ENCODE peak calls at places on chromosomes 5 and 9, in ten cellular contexts. One of them, this sample, is unnamed.

GRCh38 chr5:106154280-106154716 is 1516.4 kb downstream of the EFNA5 start:
- DNase-seq in CD8-positive, alpha-beta T cell: no peak
- DNase-seq in pancreas: no peak
- DNase-seq in cardiac fibroblast: no peak
- DNase-seq in mucosa of descending colon: no peak
- DNase-seq in fibroblast of the aortic adventitia: no peak
- DNase-seq in PC-3: no peak
- DNase-seq in choroid plexus epithelial cell: no peak
- DNase-seq in AG04450: no peak
- DNase-seq in WERI-Rb-1: no peak
- DNase-seq in this sample: no peak

GRCh38 chr9:130137870-130138653 is 34.1 kb upstream of the NCS1 start:
- DNase-seq in CD8-positive, alpha-beta T cell: no peak
- DNase-seq in pancreas: peak
- DNase-seq in cardiac fibroblast: peak
- DNase-seq in mucosa of descending colon: no peak
- DNase-seq in fibroblast of the aortic adventitia: peak
- DNase-seq in PC-3: no peak
- DNase-seq in choroid plexus epithelial cell: peak
- DNase-seq in AG04450: peak
- DNase-seq in WERI-Rb-1: peak
- DNase-seq in this sample: no peak

GRCh38 chr9:21812945-21813568 is 10.6 kb downstream of the MTAP start:
- DNase-seq in CD8-positive, alpha-beta T cell: peak
- DNase-seq in pancreas: peak
- DNase-seq in cardiac fibroblast: peak
- DNase-seq in mucosa of descending colon: peak
- DNase-seq in fibroblast of the aortic adventitia: peak
- DNase-seq in PC-3: peak
- DNase-seq in choroid plexus epithelial cell: peak
- DNase-seq in AG04450: no peak
- DNase-seq in WERI-Rb-1: peak
- DNase-seq in this sample: peak

GRCh38 chr9:138059196-138059595 is 181.6 kb downstream of the CACNA1B start:
- DNase-seq in CD8-positive, alpha-beta T cell: no peak
- DNase-seq in pancreas: no peak
- DNase-seq in cardiac fibroblast: no peak
- DNase-seq in mucosa of descending colon: no peak
- DNase-seq in fibroblast of the aortic adventitia: no peak
- DNase-seq in PC-3: no peak
- DNase-seq in choroid plexus epithelial cell: no peak
- DNase-seq in AG04450: no peak
- DNase-seq in WERI-Rb-1: peak
- DNase-seq in this sample: no peak

GRCh38 chr5:127386557-127386956 is 96.0 kb downstream of the MEGF10 start:
- DNase-seq in CD8-positive, alpha-beta T cell: no peak
- DNase-seq in pancreas: no peak
- DNase-seq in cardiac fibroblast: peak
- DNase-seq in mucosa of descending colon: no peak
- DNase-seq in fibroblast of the aortic adventitia: no peak
- DNase-seq in PC-3: peak
- DNase-seq in choroid plexus epithelial cell: peak
- DNase-seq in AG04450: no peak
- DNase-seq in WERI-Rb-1: no peak
- DNase-seq in this sample: no peak

GRCh38 chr9:6759114-6759977 is 1.6 kb downstream of the KDM4C start:
- DNase-seq in CD8-positive, alpha-beta T cell: peak
- DNase-seq in pancreas: peak
- DNase-seq in cardiac fibroblast: peak
- DNase-seq in mucosa of descending colon: peak
- DNase-seq in fibroblast of the aortic adventitia: peak
- DNase-seq in PC-3: peak
- DNase-seq in choroid plexus epithelial cell: peak
- DNase-seq in AG04450: peak
- DNase-seq in WERI-Rb-1: no peak
- DNase-seq in this sample: peak

GRCh38 chr5:10442581-10442980 is 902 bp downstream of the ROPN1L start:
- DNase-seq in CD8-positive, alpha-beta T cell: no peak
- DNase-seq in pancreas: no peak
- DNase-seq in cardiac fibroblast: no peak
- DNase-seq in mucosa of descending colon: no peak
- DNase-seq in fibroblast of the aortic adventitia: no peak
- DNase-seq in PC-3: peak
- DNase-seq in choroid plexus epithelial cell: no peak
- DNase-seq in AG04450: no peak
- DNase-seq in WERI-Rb-1: no peak
- DNase-seq in this sample: no peak

GRCh38 chr9:109923371-109923770 is 143.4 kb downstream of the PALM2AKAP2 start:
- DNase-seq in CD8-positive, alpha-beta T cell: no peak
- DNase-seq in pancreas: no peak
- DNase-seq in cardiac fibroblast: peak
- DNase-seq in mucosa of descending colon: no peak
- DNase-seq in fibroblast of the aortic adventitia: no peak
- DNase-seq in PC-3: peak
- DNase-seq in choroid plexus epithelial cell: no peak
- DNase-seq in AG04450: no peak
- DNase-seq in WERI-Rb-1: no peak
- DNase-seq in this sample: no peak

GRCh38 chr5:175384724-175385552 is 59.0 kb downstream of the DRD1 start:
- DNase-seq in CD8-positive, alpha-beta T cell: no peak
- DNase-seq in pancreas: no peak
- DNase-seq in cardiac fibroblast: no peak
- DNase-seq in mucosa of descending colon: no peak
- DNase-seq in fibroblast of the aortic adventitia: no peak
- DNase-seq in PC-3: peak
- DNase-seq in choroid plexus epithelial cell: no peak
- DNase-seq in AG04450: peak
- DNase-seq in WERI-Rb-1: no peak
- DNase-seq in this sample: no peak

GRCh38 chr5:75412111-75412990 is 75.3 kb downstream of the HMGCR start:
- DNase-seq in CD8-positive, alpha-beta T cell: no peak
- DNase-seq in pancreas: no peak
- DNase-seq in cardiac fibroblast: peak
- DNase-seq in mucosa of descending colon: no peak
- DNase-seq in fibroblast of the aortic adventitia: peak
- DNase-seq in PC-3: no peak
- DNase-seq in choroid plexus epithelial cell: peak
- DNase-seq in AG04450: peak
- DNase-seq in WERI-Rb-1: no peak
- DNase-seq in this sample: no peak

GRCh38 chr5:43482490-43483064 is 1.1 kb downstream of the TMEM267 start:
- DNase-seq in CD8-positive, alpha-beta T cell: no peak
- DNase-seq in pancreas: no peak
- DNase-seq in cardiac fibroblast: peak
- DNase-seq in mucosa of descending colon: no peak
- DNase-seq in fibroblast of the aortic adventitia: peak
- DNase-seq in PC-3: peak
- DNase-seq in choroid plexus epithelial cell: peak
- DNase-seq in AG04450: no peak
- DNase-seq in WERI-Rb-1: no peak
- DNase-seq in this sample: peak

GRCh38 chr5:103259705-103260355 is 1.3 kb downstream of the MACIR start:
- DNase-seq in CD8-positive, alpha-beta T cell: no peak
- DNase-seq in pancreas: peak
- DNase-seq in cardiac fibroblast: peak
- DNase-seq in mucosa of descending colon: no peak
- DNase-seq in fibroblast of the aortic adventitia: peak
- DNase-seq in PC-3: peak
- DNase-seq in choroid plexus epithelial cell: peak
- DNase-seq in AG04450: no peak
- DNase-seq in WERI-Rb-1: no peak
- DNase-seq in this sample: peak
- TF ChIP-seq CTCF in CD8-positive, alpha-beta T cell: no peak
- TF ChIP-seq CTCF in pancreas: no peak
- TF ChIP-seq CTCF in cardiac fibroblast: no peak
- TF ChIP-seq CTCF in mucosa of descending colon: no peak
- TF ChIP-seq CTCF in fibroblast of the aortic adventitia: peak
- TF ChIP-seq CTCF in PC-3: no peak
- TF ChIP-seq CTCF in choroid plexus epithelial cell: peak
- TF ChIP-seq CTCF in AG04450: no peak
- TF ChIP-seq CTCF in WERI-Rb-1: peak
- TF ChIP-seq CTCF in this sample: no peak

GRCh38 chr5:148828461-148829247 is 2.2 kb downstream of the ADRB2 start:
- DNase-seq in CD8-positive, alpha-beta T cell: no peak
- DNase-seq in pancreas: no peak
- DNase-seq in cardiac fibroblast: no peak
- DNase-seq in mucosa of descending colon: no peak
- DNase-seq in fibroblast of the aortic adventitia: no peak
- DNase-seq in PC-3: peak
- DNase-seq in choroid plexus epithelial cell: no peak
- DNase-seq in AG04450: no peak
- DNase-seq in WERI-Rb-1: no peak
- DNase-seq in this sample: no peak
- TF ChIP-seq CTCF in CD8-positive, alpha-beta T cell: no peak
- TF ChIP-seq CTCF in pancreas: no peak
- TF ChIP-seq CTCF in cardiac fibroblast: no peak
- TF ChIP-seq CTCF in mucosa of descending colon: no peak
- TF ChIP-seq CTCF in fibroblast of the aortic adventitia: no peak
- TF ChIP-seq CTCF in PC-3: peak
- TF ChIP-seq CTCF in choroid plexus epithelial cell: no peak
- TF ChIP-seq CTCF in AG04450: no peak
- TF ChIP-seq CTCF in WERI-Rb-1: no peak
- TF ChIP-seq CTCF in this sample: no peak

GRCh38 chr5:72077390-72077789 is 29.9 kb upstream of the MAP1B start:
- DNase-seq in CD8-positive, alpha-beta T cell: no peak
- DNase-seq in pancreas: no peak
- DNase-seq in cardiac fibroblast: no peak
- DNase-seq in mucosa of descending colon: no peak
- DNase-seq in fibroblast of the aortic adventitia: no peak
- DNase-seq in PC-3: no peak
- DNase-seq in choroid plexus epithelial cell: no peak
- DNase-seq in AG04450: no peak
- DNase-seq in WERI-Rb-1: no peak
- DNase-seq in this sample: no peak

GRCh38 chr5:72079288-72079687 is 28.0 kb upstream of the MAP1B start:
- DNase-seq in CD8-positive, alpha-beta T cell: no peak
- DNase-seq in pancreas: no peak
- DNase-seq in cardiac fibroblast: no peak
- DNase-seq in mucosa of descending colon: no peak
- DNase-seq in fibroblast of the aortic adventitia: no peak
- DNase-seq in PC-3: no peak
- DNase-seq in choroid plexus epithelial cell: peak
- DNase-seq in AG04450: no peak
- DNase-seq in WERI-Rb-1: peak
- DNase-seq in this sample: no peak

GRCh38 chr5:72076901-72077300 is 30.4 kb upstream of the MAP1B start:
- DNase-seq in CD8-positive, alpha-beta T cell: no peak
- DNase-seq in pancreas: no peak
- DNase-seq in cardiac fibroblast: no peak
- DNase-seq in mucosa of descending colon: no peak
- DNase-seq in fibroblast of the aortic adventitia: no peak
- DNase-seq in PC-3: no peak
- DNase-seq in choroid plexus epithelial cell: no peak
- DNase-seq in AG04450: no peak
- DNase-seq in WERI-Rb-1: no peak
- DNase-seq in this sample: no peak

GRCh38 chr5:72085319-72085718 is 22.0 kb upstream of the MAP1B start:
- DNase-seq in CD8-positive, alpha-beta T cell: no peak
- DNase-seq in pancreas: no peak
- DNase-seq in cardiac fibroblast: no peak
- DNase-seq in mucosa of descending colon: no peak
- DNase-seq in fibroblast of the aortic adventitia: no peak
- DNase-seq in PC-3: no peak
- DNase-seq in choroid plexus epithelial cell: no peak
- DNase-seq in AG04450: no peak
- DNase-seq in WERI-Rb-1: no peak
- DNase-seq in this sample: no peak

DNA sequence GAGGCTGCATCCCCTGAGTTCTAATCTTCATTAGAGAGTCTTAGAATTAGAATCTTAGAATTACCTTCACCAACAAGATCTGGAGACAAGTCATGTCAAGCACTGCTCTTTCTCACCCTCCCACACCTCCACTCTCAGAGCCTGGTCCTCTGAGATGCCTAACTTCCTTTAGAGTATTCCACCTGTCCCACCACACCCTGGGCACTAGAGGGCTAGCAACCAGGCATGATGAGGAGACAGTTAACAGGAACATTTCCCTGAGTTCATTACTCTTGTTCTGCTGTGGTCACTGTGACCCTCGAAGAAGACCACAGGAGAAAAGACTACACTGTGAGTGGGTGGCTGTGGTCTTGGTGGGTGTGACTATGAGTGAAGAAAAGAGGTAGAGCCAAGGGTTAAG is 25.2 kb upstream of the MAP1B start:
- DNase-seq in CD8-positive, alpha-beta T cell: no peak
- DNase-seq in pancreas: no peak
- DNase-seq in cardiac fibroblast: no peak
- DNase-seq in mucosa of descending colon: no peak
- DNase-seq in fibroblast of the aortic adventitia: no peak
- DNase-seq in PC-3: no peak
- DNase-seq in choroid plexus epithelial cell: no peak
- DNase-seq in AG04450: no peak
- DNase-seq in WERI-Rb-1: no peak
- DNase-seq in this sample: no peak
- TF ChIP-seq CTCF in CD8-positive, alpha-beta T cell: no peak
- TF ChIP-seq CTCF in pancreas: no peak
- TF ChIP-seq CTCF in cardiac fibroblast: no peak
- TF ChIP-seq CTCF in mucosa of descending colon: no peak
- TF ChIP-seq CTCF in fibroblast of the aortic adventitia: peak
- TF ChIP-seq CTCF in PC-3: peak
- TF ChIP-seq CTCF in choroid plexus epithelial cell: no peak
- TF ChIP-seq CTCF in AG04450: no peak
- TF ChIP-seq CTCF in WERI-Rb-1: peak
- TF ChIP-seq CTCF in this sample: no peak

GRCh38 chr5:153461341-153461740 is 29.1 kb upstream of the GRIA1 start:
- DNase-seq in CD8-positive, alpha-beta T cell: no peak
- DNase-seq in pancreas: no peak
- DNase-seq in cardiac fibroblast: no peak
- DNase-seq in mucosa of descending colon: no peak
- DNase-seq in fibroblast of the aortic adventitia: no peak
- DNase-seq in PC-3: no peak
- DNase-seq in choroid plexus epithelial cell: no peak
- DNase-seq in AG04450: no peak
- DNase-seq in WERI-Rb-1: no peak
- DNase-seq in this sample: no peak

GRCh38 chr5:153456354-153456753 is 34.1 kb upstream of the GRIA1 start:
- DNase-seq in CD8-positive, alpha-beta T cell: no peak
- DNase-seq in pancreas: no peak
- DNase-seq in cardiac fibroblast: no peak
- DNase-seq in mucosa of descending colon: no peak
- DNase-seq in fibroblast of the aortic adventitia: no peak
- DNase-seq in PC-3: no peak
- DNase-seq in choroid plexus epithelial cell: no peak
- DNase-seq in AG04450: no peak
- DNase-seq in WERI-Rb-1: no peak
- DNase-seq in this sample: no peak

GRCh38 chr5:153458266-153458665 is 32.2 kb upstream of the GRIA1 start:
- DNase-seq in CD8-positive, alpha-beta T cell: no peak
- DNase-seq in pancreas: no peak
- DNase-seq in cardiac fibroblast: no peak
- DNase-seq in mucosa of descending colon: no peak
- DNase-seq in fibroblast of the aortic adventitia: no peak
- DNase-seq in PC-3: no peak
- DNase-seq in choroid plexus epithelial cell: no peak
- DNase-seq in AG04450: no peak
- DNase-seq in WERI-Rb-1: no peak
- DNase-seq in this sample: no peak

GRCh38 chr5:153460421-153460820 is 30.0 kb upstream of the GRIA1 start:
- DNase-seq in CD8-positive, alpha-beta T cell: no peak
- DNase-seq in pancreas: no peak
- DNase-seq in cardiac fibroblast: no peak
- DNase-seq in mucosa of descending colon: no peak
- DNase-seq in fibroblast of the aortic adventitia: no peak
- DNase-seq in PC-3: no peak
- DNase-seq in choroid plexus epithelial cell: no peak
- DNase-seq in AG04450: no peak
- DNase-seq in WERI-Rb-1: no peak
- DNase-seq in this sample: no peak

GRCh38 chr5:153456993-153457392 is 33.5 kb upstream of the GRIA1 start:
- DNase-seq in CD8-positive, alpha-beta T cell: no peak
- DNase-seq in pancreas: no peak
- DNase-seq in cardiac fibroblast: no peak
- DNase-seq in mucosa of descending colon: no peak
- DNase-seq in fibroblast of the aortic adventitia: no peak
- DNase-seq in PC-3: no peak
- DNase-seq in choroid plexus epithelial cell: no peak
- DNase-seq in AG04450: no peak
- DNase-seq in WERI-Rb-1: no peak
- DNase-seq in this sample: no peak
- TF ChIP-seq CTCF in CD8-positive, alpha-beta T cell: no peak
- TF ChIP-seq CTCF in pancreas: no peak
- TF ChIP-seq CTCF in cardiac fibroblast: no peak
- TF ChIP-seq CTCF in mucosa of descending colon: no peak
- TF ChIP-seq CTCF in fibroblast of the aortic adventitia: no peak
- TF ChIP-seq CTCF in PC-3: no peak
- TF ChIP-seq CTCF in choroid plexus epithelial cell: no peak
- TF ChIP-seq CTCF in AG04450: no peak
- TF ChIP-seq CTCF in WERI-Rb-1: no peak
- TF ChIP-seq CTCF in this sample: no peak